ENCODE peak calls at places on chromosomes 4 and X, in four cellular contexts. F is AG09319; T is NCI-H1436; A is CD4-positive, alpha-beta T cell. Q is an unnamed sample.

GRCh38 chrX:8755813-8756212 is 23.9 kb upstream of the ANOS1 start:
- DNase-seq in F (no peak), T (no peak), A (no peak), Q (no peak)

GRCh38 chr4:156252300-156253016 is 298.8 kb upstream of the CTSO start:
- DNase-seq in F (no peak), T (no peak), A (no peak), Q (no peak)

GRCh38 chr4:128810331-128810870 is 901 bp downstream of the JADE1 start:
- DNase-seq in F (no peak), T (peak), A (no peak), Q (peak)

GRCh38 chrX:20507901-20508620 is 241.4 kb upstream of the RPS6KA3 start:
- DNase-seq in F (no peak), T (no peak), A (no peak), Q (no peak)

GRCh38 chr4:98749206-98749605 is 90.8 kb upstream of the TSPAN5 start:
- DNase-seq in F (no peak), T (peak), A (no peak), Q (no peak)

GRCh38 chrX:102765217-102765616 is 44.7 kb downstream of the GPRASP3 start:
- DNase-seq in F (peak), T (no peak), A (no peak), Q (no peak)

GRCh38 chr4:182695842-182696241 is 221.3 kb downstream of the DCTD start:
- DNase-seq in F (no peak), T (no peak), A (no peak), Q (no peak)

GRCh38 chrX:154751121-154751668 is 318 bp upstream of the GAB3 start:
- DNase-seq in F (no peak), T (no peak), A (peak), Q (peak)

GRCh38 chr4:7167706-7168105 is 24.6 kb upstream of the SORCS2 start:
- DNase-seq in F (no peak), T (no peak), A (no peak), Q (no peak)

GRCh38 chr4:39354178-39354503 is 12.0 kb downstream of the RFC1 start:
- DNase-seq in F (no peak), T (no peak), A (no peak), Q (no peak)

GRCh38 chrX:23276475-23276874 is 58.2 kb upstream of the PTCHD1 start:
- DNase-seq in F (no peak), T (no peak), A (no peak), Q (peak)

GRCh38 chr4:2304321-2304876 is 42.5 kb upstream of the MXD4 start:
- DNase-seq in F (no peak), T (no peak), A (no peak), Q (no peak)

Q was measured in NCI-H748 treated with DMSO at 0.1 percent for 48 hours.